ENCODE peak calls at places on chromosome 10, in five cellular contexts. H, J, Z, U and T are unnamed samples.

GRCh38 chr10:48439581-48440041 is 133.1 kb downstream of the MAPK8 start:
- DNase-seq in U (no peak), Z (no peak), J (peak), H (no peak), T (no peak)

GRCh38 chr10:11178606-11179221 is 161.0 kb downstream of the CELF2 start:
- DNase-seq in U (no peak), J (no peak), H (peak), Z (peak), T (no peak)

GRCh38 chr10:73561192-73561591 is 29.9 kb downstream of the USP54 start:
- DNase-seq in U (no peak), H (no peak), J (no peak), Z (no peak), T (no peak)

GRCh38 chr10:73522263-73522662 is 26.4 kb upstream of the PPP3CB start:
- DNase-seq in H (no peak), U (no peak), J (no peak), Z (no peak), T (no peak)

GRCh38 chr10:113045155-113046055 is 95.4 kb downstream of the TCF7L2 start:
- DNase-seq in U (no peak), J (no peak), H (no peak), Z (no peak), T (no peak)

GRCh38 chr10:122915700-122916099 is 5.3 kb downstream of the FAM24A start:
- DNase-seq in Z (no peak), H (no peak), J (no peak), U (no peak), T (no peak)

GRCh38 chr10:73812662-73813061 is 1.3 kb upstream of the NDST2 start:
- DNase-seq in Z (no peak), J (peak), U (no peak), H (no peak), T (no peak)

GRCh38 chr10:34319197-34319846 is 495.8 kb downstream of the PARD3 start:
- DNase-seq in J (no peak), H (no peak), Z (no peak), U (peak), T (no peak)

GRCh38 chr10:119478111-119479047 is 64.1 kb downstream of the RGS10 start:
- DNase-seq in U (no peak), Z (peak), J (no peak), H (peak), T (peak)

GRCh38 chr10:13987472-13987871 is 343.3 kb downstream of the FRMD4A start:
- DNase-seq in U (no peak), J (no peak), Z (no peak), H (no peak), T (no peak)

GRCh38 chr10:73730153-73730906 is 13.8 kb upstream of the SEC24C start:
- DNase-seq in H (peak), Z (peak), U (no peak), J (peak), T (peak)

GRCh38 chr10:110634527-110635209 is 9.5 kb upstream of the RBM20 start:
- DNase-seq in Z (no peak), J (no peak), U (no peak), H (no peak), T (no peak)

GRCh38 chr10:14508725-14509124 is 178.0 kb upstream of the FRMD4A start:
- DNase-seq in H (no peak), U (no peak), Z (no peak), J (no peak), T (no peak)

GRCh38 chr10:22252801-22253577 is 35.2 kb upstream of the EBLN1 start:
- DNase-seq in J (peak), Z (peak), U (no peak), H (peak), T (no peak)

GRCh38 chr10:128489324-128490247 is 363.4 kb upstream of the MKI67 start:
- DNase-seq in H (no peak), Z (no peak), U (no peak), J (no peak), T (no peak)

GRCh38 chr10:78512205-78512550 is 478.5 kb downstream of the RPS24 start:
- DNase-seq in J (no peak), Z (no peak), H (no peak), U (no peak), T (no peak)

GRCh38 chr10:72306215-72306760 is 32.6 kb downstream of the DDIT4 start:
- DNase-seq in Z (no peak), U (no peak), J (no peak), H (no peak), T (no peak)

DNA sequence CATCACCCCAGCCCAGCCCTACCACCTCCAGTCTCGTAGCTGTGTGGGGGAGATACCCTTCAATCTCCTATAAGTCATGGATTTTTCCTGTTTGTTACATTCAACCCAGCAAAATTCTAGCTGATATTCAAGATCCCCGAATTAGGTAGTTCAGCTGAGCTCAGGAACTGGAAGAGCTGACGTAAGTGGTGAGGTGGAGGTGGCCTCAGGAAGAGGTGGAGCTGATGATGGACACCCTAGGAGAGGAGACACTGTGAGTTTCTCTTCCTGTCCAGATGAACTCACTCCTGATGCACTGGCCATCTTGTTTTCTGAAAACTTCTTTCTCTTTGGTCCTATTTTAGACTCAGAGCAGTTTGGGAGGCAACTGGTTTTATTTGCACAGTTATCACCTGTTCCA is 90.5 kb upstream of the PITRM1 start:
- DNase-seq in Z (no peak), J (no peak), U (no peak), H (no peak), T (no peak)
- H3K27ac ChIP-seq in Z (no peak), J (no peak), U (no peak), H (no peak), T (no peak)

GRCh38 chr10:60943372-60944158 is 420 bp downstream of the RHOBTB1 start:
- DNase-seq in J (peak), H (peak), Z (peak), U (no peak), T (peak)

GRCh38 chr10:60942604-60943269 is 1.2 kb downstream of the RHOBTB1 start:
- DNase-seq in H (no peak), J (peak), U (no peak), Z (peak), T (peak)

GRCh38 chr10:60942134-60942533 is 1.9 kb downstream of the RHOBTB1 start:
- DNase-seq in J (no peak), H (no peak), U (no peak), Z (no peak), T (no peak)

GRCh38 chr10:60944910-60945297 is 919 bp upstream of the RHOBTB1 start:
- DNase-seq in Z (no peak), H (no peak), U (no peak), J (no peak), T (no peak)

GRCh38 chr10:60944159-60944909 is at the start of gene RHOBTB1:
- DNase-seq in Z (peak), U (no peak), H (peak), J (peak), T (peak)
- H3K4me3 ChIP-seq in Z (peak), U (peak), H (peak), J (peak), T (peak)

GRCh38 chr10:32298066-32298812 is 48.7 kb downstream of the EPC1 start:
- DNase-seq in H (no peak), U (no peak), Z (no peak), J (no peak), T (no peak)
- H3K27ac ChIP-seq in H (no peak), U (no peak), Z (no peak), J (no peak), T (no peak)

GRCh38 chr10:100744980-100745881 is at the start of gene PAX2:
- DNase-seq in U (no peak), H (peak), J (peak), Z (no peak), T (no peak)
- H3K4me3 ChIP-seq in U (no peak), H (peak), J (peak), Z (peak), T (no peak)